ENCODE peak calls at places on chromosomes 5 and 9, in five cellular contexts. S, H, Y, T and M are unnamed samples.

GRCh38 chr5:36614657-36615308 is 8.4 kb downstream of the SLC1A3 start:
- DNase-seq in S (no peak), H (no peak), Y (peak; percentile 74), T (no peak), M (no peak)

GRCh38 chr9:122536138-122536537 is 9.0 kb upstream of the OR1N1 start:
- DNase-seq in S (no peak), H (no peak), Y (no peak), T (no peak), M (no peak)

GRCh38 chr9:20921362-20921761 is 110.1 kb downstream of the HACD4 start:
- DNase-seq in S (no peak), H (peak; percentile 65), Y (no peak), T (no peak), M (no peak)

GRCh38 chr9:437066-438015 is 222.7 kb downstream of the DOCK8 start:
- DNase-seq in S (no peak), H (no peak), Y (peak; percentile 96), T (no peak), M (no peak)

GRCh38 chr5:1111727-1112289 is at the start of gene SLC12A7:
- DNase-seq in S (peak; percentile 81), H (peak; percentile 77), Y (peak; percentile 42), T (peak; percentile 79), M (peak; percentile 56)

GRCh38 chr5:115423541-115423940 is 121.0 kb downstream of the FEM1C start:
- DNase-seq in S (peak; percentile 68), H (no peak), Y (peak; percentile 59), T (peak; percentile 76), M (no peak)

GRCh38 chr9:37909326-37909725 is 5.4 kb upstream of the SLC25A51 start:
- DNase-seq in S (no peak), H (no peak), Y (no peak), T (no peak), M (no peak)

GRCh38 chr5:58497956-58498942 is 7.0 kb downstream of the GAPT start:
- DNase-seq in S (peak; percentile 45), H (peak; percentile 44), Y (peak; percentile 67), T (no peak), M (peak; percentile 65)

GRCh38 chr9:95028855-95029219 is 288.7 kb downstream of the FANCC start:
- DNase-seq in S (no peak), H (no peak), Y (no peak), T (no peak), M (no peak)

GRCh38 chr5:68953151-68953884 is 140.5 kb upstream of the SLC30A5 start:
- DNase-seq in S (no peak), H (no peak), Y (no peak), T (no peak), M (no peak)
- H3K4me3 ChIP-seq in S (no peak overlapping the region), H (no peak overlapping the region), Y (no peak overlapping the region), T (no peak overlapping the region), M (no peak overlapping the region)

DNA sequence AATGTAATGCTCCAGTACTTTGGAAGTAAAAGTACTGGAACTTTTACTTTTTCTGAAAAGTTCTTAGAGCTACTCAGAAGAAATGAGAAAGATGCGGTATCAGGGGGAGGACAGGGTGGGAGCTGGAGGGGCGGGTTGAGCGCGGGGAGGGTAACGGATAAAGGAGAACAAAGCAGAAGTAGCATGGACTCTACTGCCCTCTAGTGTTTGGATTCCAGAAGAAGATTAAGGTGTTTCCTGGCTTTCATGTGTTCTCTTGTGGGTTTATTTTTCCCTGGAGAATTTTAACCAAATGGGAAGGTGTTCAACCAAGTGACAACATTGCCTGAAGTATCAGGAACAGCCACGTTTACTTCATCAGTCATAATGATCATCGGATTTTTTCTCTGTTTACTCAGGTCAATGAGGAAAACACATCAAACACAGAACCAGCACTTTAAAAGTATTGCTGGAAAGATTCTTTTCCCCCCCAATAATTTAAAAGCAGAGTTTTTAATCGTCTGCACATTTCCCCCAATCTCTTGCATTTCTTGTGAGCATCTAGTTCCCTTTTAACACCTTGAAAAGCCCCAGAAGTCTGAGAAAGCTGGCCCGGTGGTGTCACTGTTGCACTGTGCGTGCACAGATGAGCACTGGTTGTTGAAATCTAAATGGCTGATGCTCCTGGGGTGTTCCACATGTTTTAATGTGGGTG is 190.6 kb downstream of the MPDZ start:
- DNase-seq in S (no peak), H (peak; percentile 70), Y (peak; percentile 75), T (no peak), M (peak; percentile 53)
- H3K4me3 ChIP-seq in S (no peak overlapping the region), H (peak overlapping the region; percentile 51), Y (no peak overlapping the region), T (no peak overlapping the region), M (peak overlapping the region; percentile 21)

GRCh38 chr5:167658890-167659289 is 632.6 kb upstream of the WWC1 start:
- DNase-seq in S (no peak), H (no peak), Y (peak; percentile 43), T (no peak), M (no peak)
- H3K4me3 ChIP-seq in S (no peak overlapping the region), H (no peak overlapping the region), Y (no peak overlapping the region), T (no peak overlapping the region), M (no peak overlapping the region)

DNA sequence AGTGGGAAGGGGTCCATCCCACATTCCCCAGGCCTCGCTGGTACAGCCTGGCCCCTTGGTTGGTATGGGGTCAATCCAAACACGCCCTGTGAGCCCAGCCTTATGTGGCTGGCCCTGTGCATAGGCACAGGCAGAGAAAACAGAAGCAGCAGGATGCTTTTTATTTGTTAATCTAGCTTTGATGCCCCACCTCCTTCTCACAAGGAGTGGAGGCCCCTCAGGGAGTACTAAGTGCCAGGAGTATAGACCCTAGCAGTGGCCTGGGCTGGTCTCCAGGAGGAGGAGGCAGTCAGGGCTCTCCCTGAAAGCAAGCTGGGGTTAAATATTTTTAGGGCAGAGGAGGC is 14.6 kb upstream of the TCF7 start:
- DNase-seq in S (no peak), H (no peak), Y (no peak), T (no peak), M (no peak)
- H3K4me3 ChIP-seq in S (no peak overlapping the region), H (no peak overlapping the region), Y (no peak overlapping the region), T (no peak overlapping the region), M (no peak overlapping the region)

GRCh38 chr5:56330806-56331205 is 97.7 kb upstream of the ANKRD55 start:
- DNase-seq in S (no peak), H (no peak), Y (no peak), T (no peak), M (no peak)

GRCh38 chr5:56329652-56330051 is 96.5 kb upstream of the ANKRD55 start:
- DNase-seq in S (no peak), H (no peak), Y (no peak), T (no peak), M (no peak)

GRCh38 chr5:56327810-56328209 is 94.7 kb upstream of the ANKRD55 start:
- DNase-seq in S (no peak), H (no peak), Y (no peak), T (no peak), M (no peak)

GRCh38 chr5:56328753-56329560 is 95.8 kb upstream of the ANKRD55 start:
- DNase-seq in S (no peak), H (peak; percentile 67), Y (peak; percentile 46), T (no peak), M (no peak)

GRCh38 chr5:56330167-56330566 is 97.0 kb upstream of the ANKRD55 start:
- DNase-seq in S (no peak), H (no peak), Y (no peak), T (no peak), M (no peak)
- H3K4me3 ChIP-seq in S (no peak overlapping the region), H (no peak overlapping the region), Y (no peak overlapping the region), T (no peak overlapping the region), M (no peak overlapping the region)

GRCh38 chr5:54523534-54523933 is 6.0 kb downstream of the SNX18 start:
- DNase-seq in S (no peak), H (no peak), Y (no peak), T (no peak), M (no peak)
- H3K4me3 ChIP-seq in S (peak overlapping the region; percentile 14), H (no peak overlapping the region), Y (peak overlapping the region; percentile 5), T (peak overlapping the region; percentile 12), M (no peak overlapping the region)

DNA sequence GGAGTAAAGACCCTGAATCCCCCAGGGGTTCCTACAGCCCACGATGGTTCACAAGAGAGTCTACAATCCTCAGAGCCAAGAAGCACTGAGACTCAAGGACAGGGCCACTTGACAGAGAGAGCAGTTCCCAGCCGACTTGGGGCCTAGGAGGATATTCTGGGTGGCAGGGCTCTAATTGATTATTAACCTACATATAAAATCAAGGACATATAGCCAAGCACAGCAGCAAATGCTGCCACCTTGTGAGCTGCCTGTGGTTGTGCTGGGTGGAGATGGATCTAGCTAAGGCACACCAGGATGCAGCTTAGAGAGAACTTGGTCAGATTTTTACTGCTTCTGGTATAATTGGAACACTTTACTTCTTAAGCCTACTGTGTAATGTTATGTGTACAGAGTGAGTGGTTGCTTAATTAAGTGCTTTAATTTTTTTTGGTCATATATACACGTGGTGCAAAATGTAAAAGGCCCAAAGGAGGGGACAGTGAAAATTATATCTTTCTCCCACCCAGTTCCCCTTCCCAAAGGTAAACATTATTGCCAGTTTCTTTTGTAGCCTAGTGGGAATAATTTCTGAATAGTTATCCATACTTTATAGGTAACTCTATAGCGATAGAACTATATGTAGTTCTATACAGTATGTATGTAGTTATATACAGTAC is 78.8 kb downstream of the F2RL2 start:
- DNase-seq in S (peak; percentile 76), H (peak; percentile 43), Y (peak; percentile 33), T (peak; percentile 51), M (no peak)
- H3K4me3 ChIP-seq in S (no peak overlapping the region), H (no peak overlapping the region), Y (no peak overlapping the region), T (no peak overlapping the region), M (no peak overlapping the region)

GRCh38 chr9:91420471-91421021 is 3.1 kb downstream of the NFIL3 start:
- DNase-seq in S (no peak), H (no peak), Y (peak; percentile 47), T (no peak), M (no peak)

GRCh38 chr9:91421022-91421765 is 2.4 kb downstream of the NFIL3 start:
- DNase-seq in S (no peak), H (no peak), Y (peak; percentile 66), T (peak; percentile 52), M (peak; percentile 35)

GRCh38 chr9:91421987-91422765 is 1.5 kb downstream of the NFIL3 start:
- DNase-seq in S (no peak), H (no peak), Y (peak; percentile 53), T (no peak), M (no peak)

GRCh38 chr9:91417602-91418218 is 5.9 kb downstream of the NFIL3 start:
- DNase-seq in S (no peak), H (no peak), Y (no peak), T (no peak), M (no peak)

DNA sequence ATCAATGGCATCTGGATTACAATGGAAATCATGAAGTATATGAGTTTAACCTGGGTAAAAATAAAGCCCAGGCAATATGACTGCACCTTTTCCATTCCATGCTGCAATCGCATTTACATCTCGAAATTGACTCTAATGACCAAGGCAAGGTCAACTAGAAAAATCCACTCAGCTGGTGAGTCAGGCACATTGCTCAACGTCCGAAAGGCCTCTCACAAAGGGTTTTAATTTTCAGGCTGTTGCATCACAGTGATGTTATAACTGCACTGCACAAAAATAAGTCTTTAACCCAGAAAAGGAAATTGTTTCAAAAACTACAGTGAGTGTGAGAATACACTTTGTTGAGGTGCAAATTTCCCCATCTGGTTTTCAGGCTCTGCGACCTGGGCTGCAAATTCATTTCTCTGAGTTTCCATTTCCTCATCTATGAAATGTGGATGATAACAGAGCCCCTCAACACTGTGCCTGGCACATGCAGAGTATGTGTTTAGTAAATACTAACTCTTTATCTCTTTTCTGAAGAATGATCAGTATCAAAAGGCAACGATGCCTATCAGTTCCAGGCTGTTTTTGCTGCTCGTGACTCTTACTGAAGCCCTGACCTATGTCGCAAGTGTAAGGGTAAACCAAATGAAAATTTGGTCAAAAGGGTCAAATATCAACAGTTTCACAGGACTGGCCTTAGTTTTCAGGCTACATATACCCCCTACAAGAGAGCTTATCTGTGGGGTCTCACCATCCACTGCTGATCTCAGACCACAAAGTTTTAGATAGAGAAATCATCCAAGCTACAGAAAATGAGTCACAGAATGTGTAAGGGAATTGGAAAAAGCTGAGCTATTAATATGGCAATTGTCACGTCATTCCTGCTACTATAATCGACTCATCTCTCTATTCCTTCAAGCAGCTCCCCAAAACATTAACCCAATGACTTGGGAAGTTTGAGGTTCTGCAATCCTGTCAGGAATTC is 4.1 kb downstream of the NFIL3 start:
- DNase-seq in S (peak; percentile 53), H (peak; percentile 82), Y (peak; percentile 96), T (peak; percentile 72), M (no peak)
- H3K4me3 ChIP-seq in S (peak overlapping the region; percentile 73), H (no peak overlapping the region), Y (no peak overlapping the region), T (no peak overlapping the region), M (no peak overlapping the region)